ENCODE peak calls at places on chromosome 1, in seven cellular contexts. V is T-cell; U is left ventricle myocardium superior; W is iris pigment epithelial cell; C is putamen; G is stimulated activated CD4-positive, alpha-beta T cell treated with anti-CD3 and anti-CD28 coated beads, Interleukin-1b, Interleukin-23, amount 100 ng/mL, for 4 hours; O is astrocyte. S is an unnamed sample.

GRCh38 chr1:155485945-155486344 is 76.7 kb downstream of the ASH1L start:
- DNase-seq in C (no peak), W (no peak), G (no peak), V (no peak), U (no peak), O (no peak), S (no peak)

GRCh38 chr1:168396940-168397680 is 116.4 kb downstream of the TBX19 start:
- DNase-seq in W (no peak), O (no peak), U (no peak), V (no peak), C (no peak), G (no peak), S (no peak)

GRCh38 chr1:53266038-53266437 is 27.7 kb upstream of the MAGOH start:
- DNase-seq in U (no peak), V (no peak), C (no peak), O (no peak), G (no peak), W (peak), S (no peak)

GRCh38 chr1:46174448-46175231 is at the start of gene TSPAN1:
- DNase-seq in W (peak), G (no peak), O (no peak), C (no peak), U (peak), V (no peak), S (no peak)

GRCh38 chr1:236733654-236734053 is 47.4 kb downstream of the ACTN2 start:
- DNase-seq in G (no peak), O (no peak), W (no peak), C (no peak), U (no peak), V (no peak), S (no peak)

GRCh38 chr1:39105841-39106765 is 80.0 kb downstream of the NDUFS5 start:
- DNase-seq in U (peak), W (peak), C (no peak), G (no peak), O (no peak), V (peak), S (no peak)

GRCh38 chr1:114468710-114469468 is 42.1 kb downstream of the TRIM33 start:
- DNase-seq in C (no peak), G (no peak), V (no peak), O (peak), W (no peak), U (no peak), S (no peak)

GRCh38 chr1:27666791-27667254 is 5.2 kb downstream of the IFI6 start:
- DNase-seq in O (no peak), C (no peak), V (no peak), U (no peak), W (peak), G (no peak), S (no peak)

GRCh38 chr1:51899022-51899421 is 20.5 kb upstream of the NRDC start:
- DNase-seq in W (no peak), V (no peak), G (no peak), U (no peak), O (peak), C (no peak), S (no peak)

GRCh38 chr1:22332166-22332717 is 119.4 kb upstream of the ZBTB40 start:
- DNase-seq in G (no peak), U (no peak), V (no peak), O (no peak), W (peak), C (no peak), S (no peak)

GRCh38 chr1:112937070-112937469 is 18.9 kb downstream of the SLC16A1 start:
- DNase-seq in G (no peak), W (peak), U (no peak), O (peak), C (no peak), V (no peak), S (no peak)

GRCh38 chr1:163361123-163361934 is 39.6 kb downstream of the NUF2 start:
- DNase-seq in G (no peak), C (peak), O (no peak), W (peak), V (no peak), U (no peak), S (peak)